ENCODE peak calls at places on chromosomes 1 and 21, in five cellular contexts. K, G, N, Y and V are unnamed samples.
A peak's percentile ranks its signal among the peaks of the same experiment; 100 is the strongest.

GRCh38 chr1:235468970-235469369 is 35.3 kb downstream of the B3GALNT2 start:
- DNase-seq in Y (no peak), K (no peak), N (no peak), G (no peak), V (peak; percentile 91)

GRCh38 chr1:110227774-110228173 is 17.7 kb downstream of the KCNC4 start:
- DNase-seq in N (no peak), G (no peak), Y (no peak), K (no peak), V (no peak)

GRCh38 chr1:156599811-156600210 is 1.5 kb downstream of the GPATCH4 start:
- DNase-seq in N (no peak), Y (no peak), G (no peak), K (no peak), V (peak; percentile 40)

GRCh38 chr1:214702561-214702960 is 99.6 kb downstream of the CENPF start:
- DNase-seq in G (no peak), Y (no peak), K (no peak), N (no peak), V (no peak)

GRCh38 chr1:152112101-152112884 is 3.0 kb downstream of the TCHH start:
- DNase-seq in N (peak; percentile 29), K (no peak), Y (peak; percentile 49), G (peak; percentile 65), V (no peak)

GRCh38 chr1:61322769-61323168 is 240.4 kb downstream of the NFIA start:
- DNase-seq in K (no peak), N (peak; percentile 28), Y (no peak), G (no peak), V (peak; percentile 96)

GRCh38 chr1:168135982-168136708 is 585 bp downstream of the GPR161 start:
- DNase-seq in N (peak; percentile 69), G (peak; percentile 76), Y (peak; percentile 72), K (no peak), V (peak; percentile 14)

GRCh38 chr1:3669421-3669821 is 17.1 kb downstream of the TP73 start:
- DNase-seq in G (peak; percentile 54), N (no peak), Y (no peak), K (no peak), V (no peak)

GRCh38 chr1:30285461-30286050 is 437.8 kb downstream of the MATN1 start:
- DNase-seq in G (no peak), N (no peak), Y (peak; percentile 39), K (no peak), V (no peak)

GRCh38 chr21:29302340-29302991 is 3.7 kb downstream of the BACH1 start:
- DNase-seq in N (peak; percentile 63), Y (no peak), G (no peak), K (no peak), V (peak; percentile 32)

GRCh38 chr1:61378498-61379180 is 296.3 kb downstream of the NFIA start:
- DNase-seq in K (no peak), G (no peak), N (no peak), Y (no peak), V (no peak)

GRCh38 chr21:27407296-27407695 is 440.4 kb upstream of the ADAMTS5 start:
- DNase-seq in Y (no peak), G (no peak), K (no peak), N (no peak), V (no peak)

GRCh38 chr1:93446837-93447451 is 974 bp upstream of the FNBP1L start:
- DNase-seq in Y (no peak), N (peak; percentile 89), G (no peak), K (no peak), V (peak; percentile 93)

GRCh38 chr1:162381383-162381782 is at the start of gene C1orf226:
- DNase-seq in G (no peak), Y (no peak), N (peak; percentile 98), K (no peak), V (peak; percentile 89)

GRCh38 chr1:158124999-158125398 is 55.7 kb upstream of the CD1D start:
- DNase-seq in G (no peak), K (peak; percentile 44), N (peak; percentile 88), Y (peak; percentile 89), V (peak; percentile 95)

GRCh38 chr21:44999972-45000636 is 60.3 kb downstream of the SLX9 start:
- DNase-seq in K (no peak), N (no peak), G (peak; percentile 51), Y (no peak), V (peak; percentile 12)

GRCh38 chr1:151472852-151473731 is 13.8 kb upstream of the POGZ start:
- DNase-seq in Y (peak; percentile 73), N (peak; percentile 52), G (peak; percentile 89), K (no peak), V (peak; percentile 15)

GRCh38 chr1:180507826-180508724 is 5.7 kb upstream of the ACBD6 start:
- DNase-seq in Y (no peak), K (no peak), N (peak; percentile 27), G (peak; percentile 73), V (peak; percentile 66)

GRCh38 chr1:222909586-222909985 is 94.7 kb downstream of the DISP1 start:
- DNase-seq in G (no peak), N (no peak), K (no peak), Y (no peak), V (no peak)

GRCh38 chr21:16304700-16305099 is 574.9 kb downstream of the USP25 start:
- DNase-seq in N (no peak), G (no peak), Y (no peak), K (no peak), V (no peak)

GRCh38 chr1:220894025-220894923 is 15.0 kb downstream of the HLX start:
- DNase-seq in Y (peak; percentile 68), N (no peak), G (peak; percentile 82), K (no peak), V (no peak)
- H3K27me3 ChIP-seq in Y (peaks cover 80% of the 10 kb centered on the region), N (no peaks in the 10 kb centered on the region), G (peaks cover 53% of the 10 kb centered on the region), K (peaks cover 32% of the 10 kb centered on the region), V (peaks cover 64% of the 10 kb centered on the region)

GRCh38 chr1:24558455-24558854 is 2.6 kb downstream of the NCMAP start:
- DNase-seq in Y (no peak), K (no peak), G (no peak), N (no peak), V (no peak)

GRCh38 chr1:24558902-24559791 is 3.3 kb downstream of the NCMAP start:
- DNase-seq in G (no peak), K (no peak), N (no peak), Y (peak; percentile 82), V (peak; percentile 27)

GRCh38 chr1:24557711-24558121 is 1.8 kb downstream of the NCMAP start:
- DNase-seq in K (no peak), G (no peak), Y (no peak), N (peak; percentile 74), V (no peak)

GRCh38 chr1:24562625-24563024 is 6.7 kb downstream of the NCMAP start:
- DNase-seq in G (no peak), Y (no peak), K (no peak), N (peak; percentile 61), V (peak; percentile 28)

GRCh38 chr1:24560361-24560760 is 4.5 kb downstream of the NCMAP start:
- DNase-seq in N (no peak), K (no peak), Y (no peak), G (no peak), V (no peak)
- H3K4me3 ChIP-seq in N (no peak overlapping the region), K (no peak overlapping the region), Y (no peak overlapping the region), G (no peak overlapping the region), V (no peak overlapping the region)

DNA sequence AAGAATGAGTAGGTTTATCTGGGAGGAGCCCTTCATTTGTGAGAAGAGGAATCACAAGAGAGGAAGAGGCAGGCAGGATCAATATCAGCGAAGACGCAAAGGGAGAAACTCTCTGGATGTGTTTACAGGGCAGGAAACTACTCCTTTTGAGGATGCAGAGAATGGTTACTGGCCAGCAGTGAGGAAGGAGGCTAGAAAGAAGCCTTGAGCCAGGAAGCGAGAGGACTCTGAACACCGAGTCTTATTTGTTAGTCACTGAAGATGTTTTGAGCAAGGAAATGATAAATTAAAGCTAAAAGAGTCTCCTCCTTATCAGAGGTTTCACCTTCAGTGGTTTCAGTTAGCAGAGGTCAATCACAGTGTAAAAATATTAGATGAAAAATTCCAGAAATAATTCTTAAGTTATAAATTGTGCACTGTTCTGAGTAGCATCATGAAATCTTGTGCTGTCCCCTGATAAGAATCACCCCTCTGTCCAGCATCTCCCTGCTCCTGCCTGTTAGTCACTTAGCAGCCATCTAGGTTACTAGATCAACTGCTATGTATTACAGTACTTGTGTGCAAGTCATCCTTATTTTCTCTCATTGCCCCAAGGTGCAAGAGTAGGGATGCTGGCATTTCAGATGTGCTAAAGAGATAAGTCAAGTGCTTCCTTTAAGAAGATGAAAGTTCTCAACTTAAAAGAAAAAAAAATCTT is 43.5 kb downstream of the WLS start:
- DNase-seq in Y (no peak), G (no peak), K (no peak), N (no peak), V (no peak)
- H3K36me3 ChIP-seq in Y (no peaks in the 10 kb centered on the region), G (no peaks in the 10 kb centered on the region), K (no peaks in the 10 kb centered on the region), N (no peaks in the 10 kb centered on the region), V (peaks cover 3% of the 10 kb centered on the region)

DNA sequence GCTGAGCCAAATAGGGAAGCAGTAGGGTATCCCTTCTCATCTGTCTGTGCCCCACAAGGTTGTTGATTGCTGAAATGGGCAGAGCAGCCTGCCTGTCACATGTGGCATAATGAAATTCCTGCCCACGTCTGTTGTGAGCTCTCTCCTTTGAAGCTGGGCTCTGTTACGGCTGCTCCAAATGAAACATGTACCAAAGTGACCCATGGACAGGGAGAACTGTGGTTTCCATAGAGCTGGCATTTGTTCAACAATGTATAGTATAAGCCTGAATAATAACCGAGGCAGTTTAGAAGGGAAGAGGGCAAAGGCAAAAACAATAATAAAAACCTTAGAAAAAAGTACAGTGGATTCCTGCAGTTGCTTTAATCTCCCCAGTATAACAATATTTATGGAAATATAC is 149.7 kb downstream of the LYPLAL1 start:
- DNase-seq in K (no peak), N (no peak), G (no peak), Y (no peak), V (no peak)
- H3K27me3 ChIP-seq in K (no peaks in the 10 kb centered on the region), N (no peaks in the 10 kb centered on the region), G (no peaks in the 10 kb centered on the region), Y (no peaks in the 10 kb centered on the region), V (peaks cover 31% of the 10 kb centered on the region)